ENCODE peak calls at places on chromosomes 4 and X, in six cellular contexts. X, Y, D, B, L and S are unnamed samples.

GRCh38 chr4:109009909-109010308 is 247.1 kb upstream of the ETNPPL start:
- DNase-seq in X (no peak), Y (no peak), D (no peak), B (no peak), L (no peak), S (no peak)

GRCh38 chrX:154799554-154800348 is 5.5 kb downstream of the MPP1 start:
- DNase-seq in X (no peak), Y (no peak), D (peak), B (peak), L (no peak), S (no peak)

GRCh38 chr4:168803727-168804126 is 206.3 kb downstream of the CBR4 start:
- DNase-seq in X (peak), Y (no peak), D (no peak), B (no peak), L (no peak), S (no peak)

GRCh38 chr4:170672571-170672970 is 582.8 kb upstream of the AADAT start:
- DNase-seq in X (peak), Y (no peak), D (no peak), B (no peak), L (no peak), S (no peak)

GRCh38 chr4:118816538-118817177 is 19.3 kb downstream of the SEC24D start:
- DNase-seq in X (peak), Y (no peak), D (no peak), B (no peak), L (no peak), S (no peak)

GRCh38 chrX:18875256-18875878 is 108.5 kb downstream of the PHKA2 start:
- DNase-seq in X (no peak), Y (no peak), D (no peak), B (no peak), L (no peak), S (no peak)

GRCh38 chr4:116734178-116734577 is 351.2 kb downstream of the TRAM1L1 start:
- DNase-seq in X (no peak), Y (no peak), D (no peak), B (no peak), L (no peak), S (no peak)

GRCh38 chrX:39681885-39682284 is 415.9 kb downstream of the BCOR start:
- DNase-seq in X (no peak), Y (no peak), D (no peak), B (no peak), L (no peak), S (no peak)

GRCh38 chrX:80138938-80139337 is 124.4 kb downstream of the TBX22 start:
- DNase-seq in X (no peak), Y (no peak), D (no peak), B (no peak), L (no peak), S (no peak)

GRCh38 chr4:119025440-119025839 is 110.2 kb upstream of the MYOZ2 start:
- DNase-seq in X (peak), Y (no peak), D (peak), B (no peak), L (no peak), S (no peak)

GRCh38 chr4:151524610-151525009 is 115.6 kb downstream of the FHIP1A start:
- DNase-seq in X (no peak), Y (no peak), D (no peak), B (no peak), L (no peak), S (no peak)

GRCh38 chr4:64784125-64784524 is 374.9 kb upstream of the TECRL start:
- DNase-seq in X (no peak), Y (no peak), D (no peak), B (no peak), L (no peak), S (no peak)

GRCh38 chrX:2267890-2268289 is 232.9 kb downstream of the DHRSX start:
- DNase-seq in X (no peak), Y (no peak), D (no peak), B (no peak), L (no peak), S (no peak)

GRCh38 chrX:129769467-129770154 is 10.1 kb upstream of the SASH3 start:
- DNase-seq in X (no peak), Y (no peak), D (no peak), B (no peak), L (peak), S (peak)

GRCh38 chr4:88802585-88803285 is 105.1 kb upstream of the NAP1L5 start:
- DNase-seq in X (peak), Y (no peak), D (no peak), B (no peak), L (no peak), S (no peak)

GRCh38 chr4:43835869-43836268 is 612.7 kb downstream of the KCTD8 start:
- DNase-seq in X (no peak), Y (no peak), D (no peak), B (no peak), L (no peak), S (no peak)

GRCh38 chr4:1278336-1278670 is 11.4 kb upstream of the MAEA start:
- DNase-seq in X (peak), Y (no peak), D (no peak), B (no peak), L (no peak), S (no peak)

GRCh38 chr4:119315036-119315435 is 6.9 kb downstream of the FABP2 start:
- DNase-seq in X (no peak), Y (no peak), D (no peak), B (no peak), L (no peak), S (no peak)

GRCh38 chr4:142566243-142566642 is 279.9 kb downstream of the INPP4B start:
- DNase-seq in X (no peak), Y (no peak), D (no peak), B (no peak), L (no peak), S (no peak)

GRCh38 chrX:120575379-120576114 is 14.8 kb upstream of the CUL4B start:
- DNase-seq in X (peak), Y (no peak), D (no peak), B (no peak), L (no peak), S (no peak)

GRCh38 chr4:106315476-106315967 is 487 bp downstream of the TBCK start:
- DNase-seq in X (peak), Y (peak), D (no peak), B (no peak), L (peak), S (no peak)

GRCh38 chr4:142366821-142367220 is 479.3 kb downstream of the INPP4B start:
- DNase-seq in X (no peak), Y (no peak), D (no peak), B (no peak), L (no peak), S (no peak)

GRCh38 chr4:3494501-3494900 is 31.4 kb downstream of the DOK7 start:
- DNase-seq in X (no peak), Y (no peak), D (no peak), B (no peak), L (no peak), S (no peak)

GRCh38 chrX:130826249-130826648 is 76.8 kb downstream of the ENOX2 start:
- DNase-seq in X (no peak), Y (no peak), D (no peak), B (no peak), L (no peak), S (no peak)

GRCh38 chrX:56281789-56282188 is 49.6 kb downstream of the KLF8 start:
- DNase-seq in X (peak), Y (no peak), D (no peak), B (no peak), L (no peak), S (no peak)

GRCh38 chr4:151313306-151314028 is 11.9 kb downstream of the SH3D19 start:
- DNase-seq in X (no peak), Y (no peak), D (no peak), B (no peak), L (no peak), S (no peak)